ENCODE peak calls at places on chromosomes 11 and 22, in seven cellular contexts. E is stomach, L is PC-9, I is IMR-90, A is fibroblast of pulmonary artery, O is AG10803, F is breast epithelium. C is an unnamed sample.

GRCh38 chr22:49368976-49369725 is 458.5 kb downstream of the BRD1 start:
- DNase-seq in L (no peak), E (peak; percentile 22), I (no peak), A (no peak), O (no peak), F (peak; percentile 33), C (no peak)

GRCh38 chr22:38350444-38351359 is 33.5 kb upstream of the CSNK1E start:
- DNase-seq in I (no peak), O (no peak), L (no peak), F (no peak), E (peak; percentile 17), A (no peak), C (no peak)

GRCh38 chr22:49203863-49204598 is 623.6 kb downstream of the BRD1 start:
- DNase-seq in I (no peak), F (peak; percentile 19), A (no peak), O (no peak), E (peak; percentile 23), L (no peak), C (no peak)

GRCh38 chr11:89529619-89530018 is 38.4 kb upstream of the NOX4 start:
- DNase-seq in O (no peak), A (no peak), E (no peak), L (no peak), F (no peak), I (no peak), C (no peak)

GRCh38 chr11:31815743-31816466 is 4.8 kb upstream of the PAX6 start:
- DNase-seq in F (no peak), L (no peak), E (no peak), I (no peak), O (no peak), A (no peak), C (no peak)

GRCh38 chr22:19722915-19723164 is 499 bp upstream of the GP1BB start:
- DNase-seq in F (no peak), E (no peak), A (no peak), L (no peak), I (no peak), O (no peak), C (no peak)

GRCh38 chr11:68206211-68206610 is 6.9 kb downstream of the KMT5B start:
- DNase-seq in F (no peak), L (peak; percentile 69), I (peak; percentile 69), O (peak; percentile 67), E (no peak), A (peak; percentile 79), C (peak; percentile 77)

GRCh38 chr11:129881570-129882170 is 13.7 kb downstream of the NFRKB start:
- DNase-seq in L (peak; percentile 35), E (peak; percentile 53), I (peak; percentile 21), A (peak; percentile 40), O (peak; percentile 17), F (no peak), C (peak; percentile 35)

GRCh38 chr11:122028561-122028960 is 87.5 kb downstream of the BLID start:
- DNase-seq in I (no peak), E (no peak), L (no peak), F (no peak), A (no peak), O (no peak), C (no peak)

GRCh38 chr11:78664606-78665005 is 89.9 kb upstream of the NARS2 start:
- DNase-seq in L (no peak), O (no peak), I (peak; percentile 53), A (no peak), E (no peak), F (no peak), C (no peak)

GRCh38 chr11:134266440-134266839 is 9.7 kb upstream of the GLB1L3 start:
- DNase-seq in O (no peak), I (no peak), A (no peak), L (peak; percentile 88), E (no peak), F (no peak), C (no peak)

GRCh38 chr11:111307472-111308108 is 9.2 kb downstream of the POU2AF3 start:
- DNase-seq in I (no peak), E (no peak), O (no peak), L (no peak), F (no peak), A (no peak), C (no peak)

GRCh38 chr22:24953294-24954113 is 988 bp downstream of the KIAA1671 start:
- DNase-seq in L (no peak), E (peak; percentile 64), I (no peak), A (no peak), O (no peak), F (no peak), C (no peak)

GRCh38 chr11:84234011-84234410 is 947.8 kb upstream of the CCDC90B start:
- DNase-seq in F (no peak), O (no peak), I (no peak), L (no peak), A (no peak), E (no peak), C (no peak)

GRCh38 chr11:111460340-111460739 is 51.8 kb downstream of the BTG4 start:
- DNase-seq in F (no peak), I (no peak), O (no peak), L (no peak), E (no peak), A (no peak), C (no peak)

GRCh38 chr11:3201112-3201581 is 17.5 kb downstream of the MRGPRG start:
- DNase-seq in L (no peak), O (no peak), A (no peak), I (no peak), F (no peak), E (no peak), C (no peak)

GRCh38 chr11:64331569-64332371 is 8.2 kb upstream of the CCDC88B start:
- DNase-seq in E (peak; percentile 92), L (peak; percentile 97), A (peak; percentile 85), O (peak; percentile 90), I (peak; percentile 87), F (no peak), C (peak; percentile 51)

GRCh38 chr11:27658535-27659236 is 41.6 kb downstream of the BDNF start:
- DNase-seq in I (no peak), L (no peak), F (no peak), E (no peak), O (no peak), A (no peak), C (no peak)

GRCh38 chr11:78000193-78000592 is 5.7 kb upstream of the INTS4 start:
- DNase-seq in I (peak; percentile 77), F (no peak), E (peak; percentile 46), L (peak; percentile 70), O (peak; percentile 73), A (peak; percentile 88), C (peak; percentile 64)

GRCh38 chr11:7143908-7144307 is 55.1 kb downstream of the RBMXL2 start:
- DNase-seq in I (peak; percentile 2), E (no peak), O (peak; percentile 20), A (peak; percentile 38), F (no peak), L (no peak), C (peak; percentile 14)

GRCh38 chr22:47401976-47402770 is 639.7 kb downstream of the TBC1D22A start:
- DNase-seq in F (no peak), I (no peak), E (no peak), L (no peak), A (peak; percentile 40), O (peak; percentile 22), C (no peak)

GRCh38 chr11:7467652-7468051 is 17.7 kb upstream of the OLFML1 start:
- DNase-seq in E (no peak), F (no peak), O (no peak), A (no peak), L (no peak), I (no peak), C (no peak)

DNA sequence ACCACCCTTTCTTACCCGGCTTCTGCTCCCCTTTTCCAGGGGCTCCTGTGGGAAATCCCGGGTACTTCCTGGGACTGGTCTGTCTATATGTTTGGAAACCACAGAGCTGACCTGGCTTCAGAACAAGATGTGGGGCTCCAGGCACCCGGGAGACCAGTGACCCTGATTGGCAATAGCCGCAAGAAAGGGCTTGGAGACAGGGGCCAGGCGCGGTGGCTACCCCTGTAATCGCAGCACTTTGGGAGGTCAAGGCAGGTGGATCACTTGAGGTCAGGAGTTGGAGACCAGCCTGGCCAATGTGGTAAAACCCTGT is 3.2 kb upstream of the NEAT1 start:
- DNase-seq in L (no peak), F (no peak), A (no peak), O (no peak), E (no peak), I (no peak), C (no peak)
- H3K4me3 ChIP-seq in L (peak overlapping the region; percentile 59), F (peak overlapping the region; percentile 95), A (peak overlapping the region; percentile 50), O (peak overlapping the region; percentile 57), E (peak overlapping the region; percentile 81), I (peak overlapping the region; percentile 16), C (peak overlapping the region; percentile 63)

DNA sequence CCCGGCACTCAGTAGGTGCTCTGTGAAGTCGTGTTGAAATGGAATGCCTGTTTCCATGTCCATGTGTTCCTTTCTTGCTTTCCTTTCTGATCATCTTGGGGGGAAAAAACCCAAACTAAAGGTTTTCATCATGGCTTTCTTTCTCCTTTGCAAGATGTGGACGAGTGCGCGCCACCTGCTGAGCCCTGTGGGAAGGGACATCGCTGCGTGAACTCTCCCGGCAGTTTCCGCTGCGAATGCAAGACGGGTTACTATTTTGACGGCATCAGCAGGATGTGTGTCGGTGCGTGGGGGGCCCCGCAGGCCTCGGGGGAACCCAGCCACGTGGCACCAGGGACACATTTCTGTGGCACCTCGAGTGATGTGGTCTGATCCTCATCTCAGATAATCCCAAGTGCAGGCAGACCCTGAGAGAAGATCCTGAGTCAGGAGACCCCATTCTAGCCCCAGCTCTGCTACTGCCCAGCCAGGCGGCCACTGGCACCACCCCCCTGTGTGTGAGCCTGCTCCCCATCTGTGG is 39.4 kb downstream of the FBLN1 start:
- DNase-seq in I (no peak), A (no peak), L (no peak), E (no peak), F (no peak), O (no peak), C (no peak)
- H3K4me3 ChIP-seq in I (no peak overlapping the region), A (no peak overlapping the region), L (no peak overlapping the region), E (no peak overlapping the region), F (no peak overlapping the region), O (no peak overlapping the region), C (no peak overlapping the region)

DNA sequence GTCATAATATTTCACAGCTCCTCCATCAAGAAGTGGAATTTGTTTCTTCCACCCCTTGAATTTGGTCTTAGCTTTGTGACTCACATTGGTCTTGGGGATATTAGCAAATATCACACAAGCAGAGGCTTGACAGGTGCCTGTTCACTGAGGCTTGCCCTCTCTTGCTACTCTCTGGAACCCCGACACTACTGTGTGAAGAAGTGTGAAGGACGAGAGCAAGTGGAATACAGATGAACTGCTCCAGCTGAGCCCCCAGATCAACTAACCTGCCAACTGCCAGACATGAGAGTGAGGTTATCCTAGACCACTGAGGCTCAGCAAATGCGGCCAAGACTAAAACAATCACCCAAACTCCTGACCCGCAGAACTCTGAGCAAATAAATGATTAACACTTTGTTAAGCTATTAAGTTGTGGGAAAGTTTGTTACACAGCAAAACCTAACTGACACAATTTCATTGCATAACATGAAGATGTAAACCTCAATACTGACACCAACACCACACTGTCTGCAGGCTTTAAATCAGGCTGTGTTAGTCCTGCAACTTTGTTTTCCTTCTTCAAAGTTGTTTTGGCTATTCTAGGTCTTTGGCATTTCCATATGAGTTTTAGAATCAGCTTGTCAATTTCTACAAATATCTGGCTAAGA is 142.5 kb downstream of the APOL5 start:
- DNase-seq in F (no peak), E (no peak), I (no peak), L (no peak), O (no peak), A (no peak), C (no peak)
- H3K4me3 ChIP-seq in F (no peak overlapping the region), E (no peak overlapping the region), I (no peak overlapping the region), L (no peak overlapping the region), O (no peak overlapping the region), A (no peak overlapping the region), C (no peak overlapping the region)

DNA sequence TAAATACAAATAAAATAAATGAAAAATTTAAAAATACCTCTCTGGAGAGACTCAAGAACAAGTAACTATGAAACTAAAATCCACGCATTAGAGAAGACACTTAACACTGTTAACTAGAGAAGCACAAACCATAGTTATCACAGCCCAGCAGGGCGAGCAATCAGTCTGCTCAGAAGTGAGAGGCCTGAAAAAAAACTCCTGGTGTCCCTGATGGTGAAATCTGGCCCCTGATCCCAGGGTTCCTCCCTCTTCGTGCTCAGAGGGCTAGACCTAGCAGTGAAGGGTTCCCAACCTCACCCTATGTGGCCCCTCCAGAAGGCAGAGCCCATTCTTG is 49.7 kb upstream of the VPREB1 start:
- DNase-seq in E (no peak), O (no peak), I (no peak), L (no peak), F (no peak), A (no peak), C (no peak)
- H3K4me3 ChIP-seq in E (no peak overlapping the region), O (no peak overlapping the region), I (no peak overlapping the region), L (no peak overlapping the region), F (no peak overlapping the region), A (no peak overlapping the region), C (no peak overlapping the region)

C was measured in Jurkat, Clone E6-1.